ENCODE peak calls at places on chromosomes 1 and 21, in nine cellular contexts. S is transverse colon, I is SK-N-SH, J is sigmoid colon, Z is esophagus muscularis mucosa, F is H1, K is K562, U is suprapubic skin, T is HepG2. G is an unnamed sample.
A peak's percentile ranks its signal among the peaks of the same experiment; 100 is the strongest.

GRCh38 chr1:23591460-23592208 is 32.3 kb upstream of the ID3 start:
- DNase-seq in S (no peak), I (no peak), J (no peak), Z (no peak), F (no peak), K (no peak), U (no peak), T (peak; percentile 85), G (no peak)

GRCh38 chr1:113048064-113048463 is 24.9 kb upstream of the LRIG2 start:
- DNase-seq in S (peak; percentile 71), I (no peak), J (no peak), Z (no peak), F (no peak), K (no peak), U (no peak), T (peak; percentile 53), G (no peak)

GRCh38 chr1:180848191-180848590 is 64.5 kb upstream of the KIAA1614 start:
- DNase-seq in S (no peak), I (no peak), J (no peak), Z (no peak), F (no peak), K (no peak), U (no peak), T (peak; percentile 23), G (no peak)

GRCh38 chr1:160834945-160835565 is 27.6 kb downstream of the CD244 start:
- DNase-seq in S (peak; percentile 28), I (peak; percentile 23), J (no peak), Z (no peak), F (no peak), K (peak; percentile 41), U (no peak), T (peak; percentile 22), G (no peak)

GRCh38 chr1:178488393-178488792 is 8.4 kb downstream of the CLEC20A start:
- DNase-seq in S (no peak), I (no peak), J (no peak), Z (peak; percentile 83), F (no peak), K (no peak), U (no peak), T (no peak), G (no peak)

GRCh38 chr1:206581571-206581981 is 30.7 kb downstream of the EIF2D start:
- DNase-seq in S (peak; percentile 54), I (no peak), J (no peak), Z (no peak), F (no peak), K (no peak), U (no peak), T (no peak), G (no peak)

GRCh38 chr1:52659356-52659755 is 26.4 kb downstream of the SHISAL2A start:
- DNase-seq in S (no peak), I (no peak), J (no peak), Z (no peak), F (no peak), K (no peak), U (no peak), T (no peak), G (no peak)

GRCh38 chr1:205304695-205305070 is 16.9 kb downstream of the NUAK2 start:
- DNase-seq in S (no peak), I (no peak), J (no peak), Z (no peak), F (no peak), K (no peak), U (no peak), T (no peak), G (no peak)

DNA sequence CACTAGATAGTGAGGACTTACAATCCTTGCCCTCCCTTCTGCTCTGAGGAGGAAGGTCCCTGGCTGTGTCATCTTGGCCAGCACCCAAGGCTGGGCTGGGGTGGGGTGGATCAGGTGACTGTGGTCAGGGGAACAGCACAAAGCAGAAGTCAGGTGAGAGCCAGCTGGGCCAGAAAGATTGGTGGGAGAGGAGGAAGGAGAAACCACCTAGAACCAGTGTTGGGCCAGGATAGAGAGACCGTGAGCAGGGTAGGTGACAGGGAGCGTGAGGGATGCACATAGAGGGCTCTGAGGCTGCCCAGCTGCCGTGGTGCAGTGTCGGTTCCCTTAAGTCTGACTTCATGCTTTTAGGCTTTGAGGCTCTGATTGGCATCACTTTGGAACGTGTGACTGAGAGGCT is 22.7 kb downstream of the NCF2 start:
- DNase-seq in S (peak; percentile 63), I (no peak), J (no peak), Z (no peak), F (no peak), K (peak; percentile 34), U (no peak), T (no peak), G (peak; percentile 59)
- TF ChIP-seq EP300 in S (no peak), I (no peak), J (peak; percentile 4), Z (no peak), F (no peak), K (peak; percentile 77), U (no peak), T (no peak), G (no peak)

GRCh38 chr21:25567472-25567871 is 39.8 kb downstream of the MRPL39 start:
- DNase-seq in S (no peak), I (no peak), J (no peak), Z (no peak), F (no peak), K (no peak), U (no peak), T (no peak), G (no peak)

GRCh38 chr21:25566645-25567044 is 40.6 kb downstream of the MRPL39 start:
- DNase-seq in S (no peak), I (no peak), J (no peak), Z (no peak), F (no peak), K (no peak), U (no peak), T (no peak), G (no peak)

GRCh38 chr21:25569711-25570110 is 37.6 kb downstream of the MRPL39 start:
- DNase-seq in S (no peak), I (no peak), J (no peak), Z (no peak), F (no peak), K (no peak), U (no peak), T (no peak), G (no peak)

GRCh38 chr21:25568230-25568629 is 39.1 kb downstream of the MRPL39 start:
- DNase-seq in S (peak; percentile 48), I (no peak), J (peak; percentile 77), Z (no peak), F (no peak), K (no peak), U (no peak), T (no peak), G (no peak)

GRCh38 chr21:25569084-25569483 is 38.2 kb downstream of the MRPL39 start:
- DNase-seq in S (no peak), I (no peak), J (no peak), Z (no peak), F (no peak), K (no peak), U (no peak), T (no peak), G (no peak)
- TF ChIP-seq POLR2AphosphoS5 in S (no peak), I (no peak), J (no peak), Z (no peak), F (no peak), K (no peak), U (no peak), T (no peak), G (no peak)

GRCh38 chr1:63773496-63773814 is 362 bp upstream of the ROR1 start:
- DNase-seq in S (no peak), I (no peak), J (no peak), Z (no peak), F (no peak), K (no peak), U (no peak), T (no peak), G (no peak)

GRCh38 chr1:63772876-63773275 is 941 bp upstream of the ROR1 start:
- DNase-seq in S (no peak), I (no peak), J (no peak), Z (peak; percentile 26), F (no peak), K (no peak), U (no peak), T (no peak), G (no peak)

GRCh38 chr1:63775418-63776127 is 1.8 kb downstream of the ROR1 start:
- DNase-seq in S (no peak), I (peak; percentile 19), J (no peak), Z (no peak), F (no peak), K (no peak), U (no peak), T (no peak), G (peak; percentile 49)

GRCh38 chr1:63773815-63774616 is at the start of gene ROR1:
- DNase-seq in S (peak; percentile 89), I (peak; percentile 95), J (peak; percentile 96), Z (peak; percentile 93), F (peak; percentile 91), K (peak; percentile 10), U (peak; percentile 96), T (peak; percentile 60), G (peak; percentile 93)

DNA sequence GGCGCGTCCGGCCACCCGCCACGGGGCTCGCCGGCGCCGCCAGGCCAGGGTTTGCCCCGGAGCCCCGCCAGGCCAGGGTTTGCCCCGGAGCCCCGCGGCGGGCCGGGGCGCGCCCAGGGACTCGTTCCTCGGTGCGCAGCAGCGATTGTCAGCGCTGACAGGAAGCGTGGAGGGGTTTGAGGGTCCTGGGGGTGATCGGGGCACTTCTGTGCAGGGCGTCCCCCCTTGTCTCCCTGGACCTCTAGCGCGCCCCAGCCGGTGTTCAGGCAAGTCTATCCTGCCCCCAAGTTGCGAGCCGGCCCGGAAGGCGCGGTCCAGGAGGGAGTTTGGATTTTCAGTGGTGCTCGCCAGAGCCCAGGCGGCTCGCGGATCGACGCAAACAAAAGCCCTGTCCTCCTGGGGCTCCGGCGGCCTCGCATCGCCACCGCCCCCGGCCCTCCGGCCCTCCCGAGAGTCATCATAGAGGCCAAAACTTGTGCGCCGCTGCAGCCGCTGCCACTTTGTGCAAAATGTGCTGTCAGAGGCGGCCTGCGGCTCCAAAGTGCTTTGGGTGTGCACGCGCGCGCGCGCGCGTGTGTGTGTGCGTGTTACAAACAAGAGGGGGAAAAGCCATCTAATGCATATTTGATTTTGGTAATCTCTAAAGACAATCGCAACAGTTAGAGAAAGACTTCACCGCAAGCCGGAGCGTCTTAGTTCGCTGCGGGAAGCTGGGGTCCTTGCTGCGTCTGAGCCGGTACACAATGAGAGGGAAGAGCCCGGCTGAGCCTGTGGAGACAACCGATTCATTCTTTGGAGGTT is 1.0 kb downstream of the ROR1 start:
- DNase-seq in S (peak; percentile 28), I (peak; percentile 76), J (peak; percentile 83), Z (peak; percentile 92), F (peak; percentile 81), K (no peak), U (peak; percentile 84), T (no peak), G (peak; percentile 46)
- TF ChIP-seq CTCF in S (no peak), I (no peak), J (no peak), Z (no peak), F (no peak), K (no peak), U (no peak), T (no peak), G (no peak)

GRCh38 chr1:4046836-4047461 is 146.9 kb upstream of the C1orf174 start:
- DNase-seq in S (no peak), I (no peak), J (no peak), Z (no peak), F (no peak), K (no peak), U (peak; percentile 69), T (no peak), G (no peak)

GRCh38 chr1:4048076-4048475 is 148.0 kb upstream of the C1orf174 start:
- DNase-seq in S (no peak), I (no peak), J (no peak), Z (no peak), F (no peak), K (no peak), U (no peak), T (no peak), G (no peak)

GRCh38 chr1:4048921-4049320 is 148.8 kb upstream of the C1orf174 start:
- DNase-seq in S (no peak), I (no peak), J (no peak), Z (no peak), F (no peak), K (no peak), U (no peak), T (no peak), G (no peak)

GRCh38 chr1:4045397-4046010 is 145.4 kb upstream of the C1orf174 start:
- DNase-seq in S (no peak), I (no peak), J (no peak), Z (no peak), F (no peak), K (no peak), U (no peak), T (no peak), G (no peak)

GRCh38 chr1:4047666-4048065 is 147.6 kb upstream of the C1orf174 start:
- DNase-seq in S (no peak), I (no peak), J (no peak), Z (no peak), F (no peak), K (no peak), U (no peak), T (no peak), G (no peak)
- TF ChIP-seq EP300 in S (no peak), I (no peak), J (no peak), Z (no peak), F (no peak), K (no peak), U (no peak), T (no peak), G (no peak)

G was measured in stomach.